ENCODE peak calls at places on chromosomes 3 and 15, in nine cellular contexts. One of them, this sample, is unnamed.

GRCh38 chr3:172367205-172368105 is 80.8 kb downstream of the GHSR start:
- DNase-seq in tibial nerve: no peak
- DNase-seq in endothelial cell of umbilical vein: peak
- DNase-seq in upper lobe of right lung: no peak
- DNase-seq in IMR-90: peak
- DNase-seq in AG09309: no peak
- DNase-seq in astrocyte: peak
- DNase-seq in psoas muscle: no peak
- DNase-seq in A549: no peak
- DNase-seq in this sample: peak

GRCh38 chr15:52008698-52009434 is 10.2 kb upstream of the MAPK6 start:
- DNase-seq in tibial nerve: no peak
- DNase-seq in endothelial cell of umbilical vein: peak
- DNase-seq in upper lobe of right lung: no peak
- DNase-seq in IMR-90: no peak
- DNase-seq in AG09309: no peak
- DNase-seq in astrocyte: no peak
- DNase-seq in psoas muscle: no peak
- DNase-seq in A549: no peak
- DNase-seq in this sample: no peak

GRCh38 chr15:39429898-39430357 is 151.0 kb upstream of the THBS1 start:
- DNase-seq in tibial nerve: no peak
- DNase-seq in endothelial cell of umbilical vein: peak
- DNase-seq in upper lobe of right lung: no peak
- DNase-seq in IMR-90: peak
- DNase-seq in AG09309: peak
- DNase-seq in astrocyte: peak
- DNase-seq in psoas muscle: no peak
- DNase-seq in A549: no peak
- DNase-seq in this sample: peak

GRCh38 chr3:22729981-22730380 is 473.1 kb upstream of the UBE2E2 start:
- DNase-seq in tibial nerve: no peak
- DNase-seq in endothelial cell of umbilical vein: no peak
- DNase-seq in upper lobe of right lung: no peak
- DNase-seq in IMR-90: peak
- DNase-seq in AG09309: no peak
- DNase-seq in astrocyte: no peak
- DNase-seq in psoas muscle: no peak
- DNase-seq in A549: no peak
- DNase-seq in this sample: peak

GRCh38 chr3:188854395-188855149 is 317.2 kb upstream of the TPRG1 start:
- DNase-seq in tibial nerve: no peak
- DNase-seq in endothelial cell of umbilical vein: no peak
- DNase-seq in upper lobe of right lung: no peak
- DNase-seq in IMR-90: peak
- DNase-seq in AG09309: no peak
- DNase-seq in astrocyte: peak
- DNase-seq in psoas muscle: peak
- DNase-seq in A549: no peak
- DNase-seq in this sample: peak

GRCh38 chr3:179330438-179330837 is 7.6 kb downstream of the ZNF639 start:
- DNase-seq in tibial nerve: no peak
- DNase-seq in endothelial cell of umbilical vein: no peak
- DNase-seq in upper lobe of right lung: no peak
- DNase-seq in IMR-90: peak
- DNase-seq in AG09309: no peak
- DNase-seq in astrocyte: no peak
- DNase-seq in psoas muscle: no peak
- DNase-seq in A549: no peak
- DNase-seq in this sample: peak

GRCh38 chr3:100525753-100526612 is 33.6 kb downstream of the TMEM45A start:
- DNase-seq in tibial nerve: peak
- DNase-seq in endothelial cell of umbilical vein: no peak
- DNase-seq in upper lobe of right lung: no peak
- DNase-seq in IMR-90: peak
- DNase-seq in AG09309: peak
- DNase-seq in astrocyte: peak
- DNase-seq in psoas muscle: no peak
- DNase-seq in A549: no peak
- DNase-seq in this sample: peak

GRCh38 chr3:51568041-51568440 is 29.5 kb downstream of the RAD54L2 start:
- DNase-seq in tibial nerve: no peak
- DNase-seq in endothelial cell of umbilical vein: no peak
- DNase-seq in upper lobe of right lung: no peak
- DNase-seq in IMR-90: no peak
- DNase-seq in AG09309: no peak
- DNase-seq in astrocyte: no peak
- DNase-seq in psoas muscle: no peak
- DNase-seq in A549: no peak
- DNase-seq in this sample: no peak

GRCh38 chr3:195224156-195224979 is 46.6 kb downstream of the XXYLT1 start:
- DNase-seq in tibial nerve: no peak
- DNase-seq in endothelial cell of umbilical vein: no peak
- DNase-seq in upper lobe of right lung: peak
- DNase-seq in IMR-90: no peak
- DNase-seq in AG09309: no peak
- DNase-seq in astrocyte: no peak
- DNase-seq in psoas muscle: peak
- DNase-seq in A549: no peak
- DNase-seq in this sample: no peak

GRCh38 chr3:197025736-197026480 is 3.7 kb downstream of the MELTF start:
- DNase-seq in tibial nerve: no peak
- DNase-seq in endothelial cell of umbilical vein: no peak
- DNase-seq in upper lobe of right lung: no peak
- DNase-seq in IMR-90: no peak
- DNase-seq in AG09309: no peak
- DNase-seq in astrocyte: no peak
- DNase-seq in psoas muscle: no peak
- DNase-seq in A549: no peak
- DNase-seq in this sample: no peak

GRCh38 chr3:197022405-197023231 is 7.0 kb downstream of the MELTF start:
- DNase-seq in tibial nerve: no peak
- DNase-seq in endothelial cell of umbilical vein: no peak
- DNase-seq in upper lobe of right lung: no peak
- DNase-seq in IMR-90: no peak
- DNase-seq in AG09309: no peak
- DNase-seq in astrocyte: no peak
- DNase-seq in psoas muscle: no peak
- DNase-seq in A549: no peak
- DNase-seq in this sample: no peak

GRCh38 chr3:197024881-197025735 is 4.5 kb downstream of the MELTF start:
- DNase-seq in tibial nerve: no peak
- DNase-seq in endothelial cell of umbilical vein: no peak
- DNase-seq in upper lobe of right lung: no peak
- DNase-seq in IMR-90: no peak
- DNase-seq in AG09309: no peak
- DNase-seq in astrocyte: no peak
- DNase-seq in psoas muscle: no peak
- DNase-seq in A549: no peak
- DNase-seq in this sample: no peak

GRCh38 chr3:197023241-197023997 is 6.2 kb downstream of the MELTF start:
- DNase-seq in tibial nerve: no peak
- DNase-seq in endothelial cell of umbilical vein: no peak
- DNase-seq in upper lobe of right lung: no peak
- DNase-seq in IMR-90: no peak
- DNase-seq in AG09309: no peak
- DNase-seq in astrocyte: no peak
- DNase-seq in psoas muscle: no peak
- DNase-seq in A549: no peak
- DNase-seq in this sample: no peak

GRCh38 chr3:197023998-197024651 is 5.5 kb downstream of the MELTF start:
- DNase-seq in tibial nerve: no peak
- DNase-seq in endothelial cell of umbilical vein: no peak
- DNase-seq in upper lobe of right lung: no peak
- DNase-seq in IMR-90: no peak
- DNase-seq in AG09309: no peak
- DNase-seq in astrocyte: no peak
- DNase-seq in psoas muscle: peak
- DNase-seq in A549: no peak
- DNase-seq in this sample: no peak
- H3K4me3 ChIP-seq in tibial nerve: no peak
- H3K4me3 ChIP-seq in endothelial cell of umbilical vein: no peak
- H3K4me3 ChIP-seq in upper lobe of right lung: no peak
- H3K4me3 ChIP-seq in IMR-90: no peak
- H3K4me3 ChIP-seq in AG09309: no peak
- H3K4me3 ChIP-seq in astrocyte: no peak
- H3K4me3 ChIP-seq in psoas muscle: no peak
- H3K4me3 ChIP-seq in A549: no peak
- H3K4me3 ChIP-seq in this sample: no peak

GRCh38 chr15:29018406-29018805 is 132.6 kb downstream of the APBA2 start:
- DNase-seq in tibial nerve: no peak
- DNase-seq in endothelial cell of umbilical vein: no peak
- DNase-seq in upper lobe of right lung: no peak
- DNase-seq in IMR-90: no peak
- DNase-seq in AG09309: no peak
- DNase-seq in astrocyte: no peak
- DNase-seq in psoas muscle: no peak
- DNase-seq in A549: no peak
- DNase-seq in this sample: no peak
- TF ChIP-seq CTCF in tibial nerve: no peak
- TF ChIP-seq CTCF in endothelial cell of umbilical vein: no peak
- TF ChIP-seq CTCF in upper lobe of right lung: no peak
- TF ChIP-seq CTCF in IMR-90: no peak
- TF ChIP-seq CTCF in AG09309: no peak
- TF ChIP-seq CTCF in astrocyte: no peak
- TF ChIP-seq CTCF in psoas muscle: no peak
- TF ChIP-seq CTCF in A549: no peak
- TF ChIP-seq CTCF in this sample: no peak

GRCh38 chr3:141071681-141072260 is 20.6 kb downstream of the SPSB4 start:
- DNase-seq in tibial nerve: no peak
- DNase-seq in endothelial cell of umbilical vein: no peak
- DNase-seq in upper lobe of right lung: no peak
- DNase-seq in IMR-90: no peak
- DNase-seq in AG09309: no peak
- DNase-seq in astrocyte: no peak
- DNase-seq in psoas muscle: no peak
- DNase-seq in A549: no peak
- DNase-seq in this sample: peak

GRCh38 chr3:141067559-141067958 is 16.4 kb downstream of the SPSB4 start:
- DNase-seq in tibial nerve: no peak
- DNase-seq in endothelial cell of umbilical vein: no peak
- DNase-seq in upper lobe of right lung: peak
- DNase-seq in IMR-90: no peak
- DNase-seq in AG09309: no peak
- DNase-seq in astrocyte: no peak
- DNase-seq in psoas muscle: no peak
- DNase-seq in A549: no peak
- DNase-seq in this sample: no peak

GRCh38 chr3:141072950-141073349 is 21.8 kb downstream of the SPSB4 start:
- DNase-seq in tibial nerve: no peak
- DNase-seq in endothelial cell of umbilical vein: no peak
- DNase-seq in upper lobe of right lung: no peak
- DNase-seq in IMR-90: no peak
- DNase-seq in AG09309: no peak
- DNase-seq in astrocyte: no peak
- DNase-seq in psoas muscle: no peak
- DNase-seq in A549: no peak
- DNase-seq in this sample: no peak

GRCh38 chr3:141070229-141070628 is 19.1 kb downstream of the SPSB4 start:
- DNase-seq in tibial nerve: no peak
- DNase-seq in endothelial cell of umbilical vein: no peak
- DNase-seq in upper lobe of right lung: no peak
- DNase-seq in IMR-90: no peak
- DNase-seq in AG09309: no peak
- DNase-seq in astrocyte: no peak
- DNase-seq in psoas muscle: no peak
- DNase-seq in A549: no peak
- DNase-seq in this sample: no peak

GRCh38 chr3:141070727-141071357 is 19.7 kb downstream of the SPSB4 start:
- DNase-seq in tibial nerve: no peak
- DNase-seq in endothelial cell of umbilical vein: no peak
- DNase-seq in upper lobe of right lung: peak
- DNase-seq in IMR-90: no peak
- DNase-seq in AG09309: no peak
- DNase-seq in astrocyte: no peak
- DNase-seq in psoas muscle: no peak
- DNase-seq in A549: no peak
- DNase-seq in this sample: no peak
- H3K4me3 ChIP-seq in tibial nerve: no peak
- H3K4me3 ChIP-seq in endothelial cell of umbilical vein: no peak
- H3K4me3 ChIP-seq in upper lobe of right lung: no peak
- H3K4me3 ChIP-seq in IMR-90: no peak
- H3K4me3 ChIP-seq in AG09309: no peak
- H3K4me3 ChIP-seq in astrocyte: no peak
- H3K4me3 ChIP-seq in psoas muscle: no peak
- H3K4me3 ChIP-seq in A549: no peak
- H3K4me3 ChIP-seq in this sample: no peak

GRCh38 chr3:115982121-115982520 is 358.8 kb downstream of the GAP43 start:
- DNase-seq in tibial nerve: no peak
- DNase-seq in endothelial cell of umbilical vein: no peak
- DNase-seq in upper lobe of right lung: no peak
- DNase-seq in IMR-90: no peak
- DNase-seq in AG09309: no peak
- DNase-seq in astrocyte: no peak
- DNase-seq in psoas muscle: no peak
- DNase-seq in A549: no peak
- DNase-seq in this sample: no peak

GRCh38 chr3:115982629-115983028 is 359.3 kb downstream of the GAP43 start:
- DNase-seq in tibial nerve: no peak
- DNase-seq in endothelial cell of umbilical vein: no peak
- DNase-seq in upper lobe of right lung: no peak
- DNase-seq in IMR-90: no peak
- DNase-seq in AG09309: no peak
- DNase-seq in astrocyte: no peak
- DNase-seq in psoas muscle: no peak
- DNase-seq in A549: no peak
- DNase-seq in this sample: no peak

GRCh38 chr3:115990669-115991068 is 367.4 kb downstream of the GAP43 start:
- DNase-seq in tibial nerve: no peak
- DNase-seq in endothelial cell of umbilical vein: no peak
- DNase-seq in upper lobe of right lung: no peak
- DNase-seq in IMR-90: no peak
- DNase-seq in AG09309: no peak
- DNase-seq in astrocyte: no peak
- DNase-seq in psoas muscle: no peak
- DNase-seq in A549: no peak
- DNase-seq in this sample: no peak

GRCh38 chr3:115989927-115990326 is 366.6 kb downstream of the GAP43 start:
- DNase-seq in tibial nerve: no peak
- DNase-seq in endothelial cell of umbilical vein: no peak
- DNase-seq in upper lobe of right lung: no peak
- DNase-seq in IMR-90: peak
- DNase-seq in AG09309: peak
- DNase-seq in astrocyte: peak
- DNase-seq in psoas muscle: no peak
- DNase-seq in A549: no peak
- DNase-seq in this sample: peak

DNA sequence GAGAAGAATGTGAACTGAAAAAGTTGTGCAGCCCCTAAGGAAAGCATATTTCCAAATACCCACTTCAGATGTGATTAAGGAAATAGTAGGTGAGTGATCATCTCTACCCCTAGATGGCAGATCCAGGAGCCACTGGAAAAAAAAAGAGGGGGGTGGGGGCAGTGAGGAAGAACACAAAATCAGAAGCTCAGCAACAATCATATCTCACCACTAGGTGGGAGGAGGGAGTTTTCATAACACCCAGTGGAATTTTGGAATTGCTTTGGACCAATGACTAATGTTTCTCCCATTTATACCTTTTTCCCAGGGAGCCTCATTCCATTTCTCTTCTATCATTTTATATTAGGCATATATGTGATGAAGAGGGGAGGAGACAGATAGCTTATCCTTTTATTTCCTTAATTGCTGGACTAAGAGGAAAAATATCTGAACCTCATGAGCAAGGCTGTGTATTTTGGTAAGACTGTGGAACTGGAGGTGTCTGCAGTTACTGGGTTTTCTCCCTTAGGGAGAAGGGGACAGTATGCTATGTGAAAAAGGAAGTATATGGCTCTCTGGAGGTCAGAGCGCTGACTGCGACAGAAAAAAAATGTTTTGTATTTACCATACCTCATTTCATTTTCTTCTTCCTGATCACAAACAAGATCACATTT is 363.4 kb downstream of the GAP43 start:
- DNase-seq in tibial nerve: no peak
- DNase-seq in endothelial cell of umbilical vein: no peak
- DNase-seq in upper lobe of right lung: no peak
- DNase-seq in IMR-90: peak
- DNase-seq in AG09309: no peak
- DNase-seq in astrocyte: peak
- DNase-seq in psoas muscle: no peak
- DNase-seq in A549: peak
- DNase-seq in this sample: no peak
- TF ChIP-seq CTCF in tibial nerve: no peak
- TF ChIP-seq CTCF in endothelial cell of umbilical vein: no peak
- TF ChIP-seq CTCF in upper lobe of right lung: no peak
- TF ChIP-seq CTCF in IMR-90: peak
- TF ChIP-seq CTCF in AG09309: peak
- TF ChIP-seq CTCF in astrocyte: peak
- TF ChIP-seq CTCF in psoas muscle: peak
- TF ChIP-seq CTCF in A549: peak
- TF ChIP-seq CTCF in this sample: peak

This sample was measured in foreskin fibroblast.